ENCODE peak calls at places on chromosomes 13 and 19, in nine cellular contexts. V is hepatocyte; A is fibroblast of pulmonary artery; Q is CD8-positive, alpha-beta T cell; K is HL-60; Z is GM13976; J is foreskin keratinocyte; T is heart right ventricle; D is tibial nerve. S is an unnamed sample.

GRCh38 chr13:33229446-33230177 is 55.9 kb downstream of the STARD13 start:
- DNase-seq in K (no peak), Z (no peak), Q (no peak), V (no peak), D (peak), T (no peak), J (no peak), A (no peak), S (no peak)

GRCh38 chr13:43304945-43305344 is 281.6 kb downstream of the DNAJC15 start:
- DNase-seq in Z (no peak), Q (no peak), V (no peak), J (no peak), T (no peak), D (no peak), A (no peak), K (no peak), S (no peak)

GRCh38 chr19:916645-917322 is 349 bp upstream of the KISS1R start:
- DNase-seq in K (no peak), Z (no peak), V (peak), Q (peak), T (no peak), A (no peak), D (no peak), J (no peak), S (no peak)

GRCh38 chr19:18339703-18340102 is 695 bp upstream of the PGPEP1 start:
- DNase-seq in Z (peak), V (no peak), J (no peak), K (no peak), T (no peak), Q (no peak), D (no peak), A (peak), S (no peak)

GRCh38 chr13:23268441-23268840 is 87.7 kb downstream of the SGCG start:
- DNase-seq in V (no peak), D (no peak), T (no peak), K (no peak), Q (no peak), J (no peak), A (no peak), Z (peak), S (peak)

GRCh38 chr13:88042489-88042888 is 371.3 kb downstream of the SLITRK5 start:
- DNase-seq in A (no peak), V (no peak), J (no peak), D (no peak), T (no peak), Q (no peak), K (no peak), Z (no peak), S (no peak)

GRCh38 chr19:3480383-3481091 is at the start of gene SMIM24:
- DNase-seq in T (no peak), D (no peak), Z (no peak), A (no peak), V (peak), J (no peak), Q (no peak), K (no peak), S (no peak)

GRCh38 chr19:6947745-6948144 is 60.4 kb downstream of the ADGRE1 start:
- DNase-seq in A (peak), Z (peak), K (peak), T (no peak), Q (no peak), D (no peak), V (no peak), J (no peak), S (peak)

GRCh38 chr13:42574011-42574410 is at the start of gene TNFSF11:
- DNase-seq in Q (no peak), J (no peak), T (no peak), D (no peak), V (peak), K (no peak), Z (peak), A (no peak), S (peak)

GRCh38 chr19:1942934-1943555 is 2.1 kb downstream of the CSNK1G2 start:
- DNase-seq in Z (no peak), J (no peak), K (no peak), Q (no peak), T (no peak), V (no peak), A (no peak), D (no peak), S (no peak)

GRCh38 chr19:13381827-13382632 is 124.2 kb downstream of the CACNA1A start:
- DNase-seq in A (peak), K (no peak), D (no peak), Z (no peak), Q (no peak), V (no peak), T (no peak), J (no peak), S (no peak)

GRCh38 chr19:43595605-43595998 is 332 bp downstream of the IRGQ start:
- DNase-seq in T (no peak), Z (no peak), K (no peak), Q (no peak), V (no peak), D (no peak), J (no peak), A (no peak), S (no peak)

GRCh38 chr13:71820699-71821098 is 46.3 kb downstream of the DACH1 start:
- DNase-seq in A (peak), D (no peak), J (no peak), Q (no peak), V (no peak), T (no peak), Z (no peak), K (no peak), S (no peak)

GRCh38 chr13:111532111-111532510 is 211.7 kb downstream of the TEX29 start:
- DNase-seq in T (no peak), K (no peak), A (no peak), Z (no peak), Q (no peak), J (no peak), D (no peak), V (no peak), S (no peak)

GRCh38 chr19:12792853-12793289 is 1.6 kb downstream of the JUNB start:
- DNase-seq in T (no peak), Z (no peak), D (no peak), A (no peak), V (no peak), J (no peak), Q (no peak), K (no peak), S (no peak)

GRCh38 chr13:26482451-26483197 is 74.9 kb upstream of the WASF3 start:
- DNase-seq in A (peak), D (peak), T (no peak), Q (peak), K (peak), J (no peak), Z (peak), V (peak), S (peak)

GRCh38 chr19:41887711-41888382 is 4.9 kb downstream of the ARHGEF1 start:
- DNase-seq in K (no peak), Z (peak), D (no peak), V (peak), Q (peak), A (peak), T (no peak), J (peak), S (peak)

GRCh38 chr13:26742691-26743358 is 17.8 kb downstream of the GPR12 start:
- DNase-seq in Q (no peak), K (no peak), T (no peak), V (no peak), A (no peak), Z (no peak), J (no peak), D (no peak), S (no peak)

GRCh38 chr19:46373573-46374359 is 26.9 kb downstream of the PPP5C start:
- DNase-seq in A (peak), Z (no peak), K (no peak), T (peak), J (peak), Q (no peak), V (peak), D (no peak), S (no peak)

GRCh38 chr19:7251502-7251901 is 42.7 kb downstream of the INSR start:
- DNase-seq in J (no peak), V (no peak), T (no peak), Z (peak), K (no peak), A (no peak), D (no peak), Q (no peak), S (no peak)

GRCh38 chr13:45786293-45786920 is 65.1 kb downstream of the SIAH3 start:
- DNase-seq in K (no peak), V (no peak), T (no peak), Z (no peak), Q (peak), A (no peak), D (no peak), J (no peak), S (no peak)

GRCh38 chr19:36060430-36060829 is 5.7 kb downstream of the WDR62 start:
- DNase-seq in J (no peak), D (peak), K (no peak), V (peak), T (peak), Q (no peak), Z (peak), A (peak), S (peak)

GRCh38 chr13:48403151-48403631 is 9.7 kb downstream of the LPAR6 start:
- DNase-seq in K (no peak), A (peak), V (no peak), T (no peak), D (no peak), Q (no peak), J (no peak), Z (no peak), S (peak)

GRCh38 chr19:4061178-4061682 is 5.5 kb downstream of the ZBTB7A start:
- DNase-seq in Z (no peak), T (peak), J (peak), D (peak), K (peak), V (peak), A (no peak), Q (peak), S (no peak)

GRCh38 chr13:80074143-80074752 is 266.7 kb downstream of the SPRY2 start:
- DNase-seq in J (no peak), Q (no peak), K (no peak), D (no peak), A (no peak), Z (no peak), V (no peak), T (no peak), S (no peak)

GRCh38 chr13:80069374-80069773 is 271.6 kb downstream of the SPRY2 start:
- DNase-seq in Q (no peak), V (no peak), K (no peak), D (no peak), T (no peak), Z (no peak), J (no peak), A (no peak), S (no peak)

GRCh38 chr13:80074811-80075210 is 266.1 kb downstream of the SPRY2 start:
- DNase-seq in Q (no peak), A (no peak), D (no peak), J (no peak), V (no peak), Z (no peak), K (no peak), T (no peak), S (no peak)

GRCh38 chr13:80072231-80072630 is 268.7 kb downstream of the SPRY2 start:
- DNase-seq in T (no peak), A (no peak), Q (no peak), K (no peak), D (no peak), V (no peak), J (no peak), Z (no peak), S (no peak)

GRCh38 chr13:80070024-80070703 is 270.8 kb downstream of the SPRY2 start:
- DNase-seq in K (no peak), J (no peak), Z (no peak), D (no peak), A (no peak), Q (no peak), T (no peak), V (no peak), S (no peak)
- TF ChIP-seq CTCF in K (no peak), J (no peak), Z (no peak), D (no peak), A (no peak), Q (no peak), T (no peak), V (no peak), S (no peak)

GRCh38 chr13:21620858-21621257 is 16.9 kb upstream of the MICU2 start:
- DNase-seq in Z (no peak), D (no peak), J (no peak), A (no peak), K (no peak), V (no peak), T (no peak), Q (no peak), S (no peak)

GRCh38 chr13:21619633-21620220 is 15.8 kb upstream of the MICU2 start:
- DNase-seq in K (no peak), J (no peak), Z (no peak), Q (no peak), T (no peak), D (no peak), A (no peak), V (no peak), S (no peak)

DNA sequence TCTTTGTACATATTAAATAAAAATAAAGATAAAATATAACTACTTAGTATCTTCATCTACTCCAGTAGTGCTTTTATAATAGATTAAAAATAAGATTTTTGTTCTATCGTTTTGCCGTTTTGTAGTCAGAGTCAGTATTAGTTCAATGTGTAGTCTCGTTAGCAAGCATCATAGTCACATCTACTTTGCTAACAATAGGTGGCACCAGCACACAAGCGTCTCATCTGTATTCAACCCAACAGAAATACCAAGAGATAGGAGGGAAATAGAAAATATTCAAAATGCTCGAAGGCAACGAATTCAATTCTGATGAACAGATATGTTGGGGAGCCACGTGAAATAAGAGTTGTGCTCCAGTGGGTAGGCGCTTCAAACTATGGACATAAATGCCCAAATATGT is 21.4 kb upstream of the MICU2 start:
- DNase-seq in A (peak), Q (peak), K (no peak), T (no peak), Z (peak), V (peak), J (no peak), D (no peak), S (peak)
- TF ChIP-seq CTCF in A (peak), Q (peak), K (peak), T (peak), Z (peak), V (peak), J (peak), D (no peak), S (peak)

DNA sequence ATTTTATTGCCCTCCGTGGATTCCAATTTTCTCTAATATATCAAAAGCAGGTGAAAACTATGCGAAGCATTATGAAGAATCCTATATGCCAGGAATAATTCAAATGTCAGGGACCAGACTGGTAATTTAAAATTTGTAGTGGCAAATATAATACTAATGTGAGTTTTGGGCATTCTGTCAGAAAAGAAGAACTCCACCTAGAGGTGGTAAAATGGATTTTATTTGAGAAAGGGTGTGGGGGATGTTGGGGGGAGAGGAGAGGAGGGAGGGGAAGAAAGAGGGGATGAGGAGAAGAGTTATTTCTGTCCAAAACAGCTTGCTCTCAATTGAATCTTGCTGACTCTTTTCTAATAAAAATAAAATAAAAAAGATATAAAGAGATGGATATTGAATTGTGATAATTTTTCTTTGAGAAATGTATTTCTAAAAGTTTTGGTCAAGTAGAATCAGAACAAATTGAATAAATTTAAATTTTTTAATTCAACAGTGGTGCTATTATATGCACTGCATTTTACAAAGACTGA is 929.3 kb upstream of the SLITRK5 start:
- DNase-seq in Q (no peak), D (no peak), Z (no peak), K (no peak), J (no peak), A (no peak), V (no peak), T (no peak), S (no peak)
- TF ChIP-seq CTCF in Q (no peak), D (no peak), Z (no peak), K (no peak), J (no peak), A (no peak), V (no peak), T (no peak), S (no peak)

GRCh38 chr13:100491164-100491847 is 97.3 kb downstream of the GGACT start:
- DNase-seq in A (peak), K (peak), J (no peak), Q (no peak), Z (no peak), T (peak), D (peak), V (no peak), S (no peak)
- TF ChIP-seq CTCF in A (peak), K (no peak), J (no peak), Q (no peak), Z (no peak), T (no peak), D (no peak), V (peak), S (no peak)

GRCh38 chr19:10538204-10538603 is 5.5 kb upstream of the ATG4D start:
- DNase-seq in T (no peak), D (no peak), K (no peak), Q (no peak), J (no peak), A (no peak), Z (no peak), V (no peak), S (no peak)

GRCh38 chr19:10535613-10536012 is 8.1 kb upstream of the ATG4D start:
- DNase-seq in A (no peak), J (peak), Q (no peak), Z (no peak), K (no peak), V (no peak), D (no peak), T (no peak), S (no peak)

GRCh38 chr19:10532457-10532856 is 11.2 kb upstream of the ATG4D start:
- DNase-seq in J (no peak), A (no peak), D (no peak), K (no peak), Q (no peak), V (no peak), Z (no peak), T (no peak), S (no peak)

GRCh38 chr19:10537668-10538067 is 6.0 kb upstream of the ATG4D start:
- DNase-seq in Q (no peak), T (no peak), K (no peak), D (no peak), A (no peak), Z (no peak), V (no peak), J (no peak), S (no peak)

GRCh38 chr19:10533656-10534386 is 9.9 kb upstream of the ATG4D start:
- DNase-seq in A (peak), Q (no peak), D (no peak), V (peak), T (no peak), Z (no peak), J (peak), K (no peak), S (no peak)
- TF ChIP-seq CTCF in A (no peak), Q (no peak), D (no peak), V (no peak), T (no peak), Z (no peak), J (no peak), K (no peak), S (no peak)

DNA sequence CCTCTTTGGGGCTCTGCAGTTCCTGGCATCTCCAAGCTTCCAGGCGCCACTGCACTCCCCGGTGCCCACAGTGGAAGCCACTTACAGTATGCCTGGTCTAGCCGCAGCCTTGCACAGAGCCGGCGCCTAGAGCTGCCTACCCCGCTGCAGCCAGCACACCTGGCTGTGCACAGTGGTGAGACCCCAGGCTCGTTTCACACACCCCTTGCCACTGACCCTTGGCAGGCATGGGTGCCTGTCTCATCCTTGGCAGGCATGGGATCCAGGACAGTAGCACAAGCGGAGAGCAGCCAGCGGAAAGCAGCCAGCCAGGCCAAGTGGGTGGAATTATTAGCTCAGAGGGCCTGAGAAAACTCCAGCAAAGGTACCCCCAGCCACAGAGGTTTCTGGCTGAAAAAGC is 86.0 kb downstream of the SERP2 start:
- DNase-seq in Z (no peak), Q (no peak), V (no peak), D (no peak), A (no peak), K (no peak), T (no peak), J (no peak), S (no peak)
- TF ChIP-seq CTCF in Z (no peak), Q (no peak), V (no peak), D (no peak), A (no peak), K (no peak), T (no peak), J (no peak), S (no peak)

S was measured in GM10248.